ENCODE peak calls at places on chromosomes 16 and 17, in nine cellular contexts. One of them, this sample, is unnamed.

GRCh38 chr16:48433849-48434530 is 48.8 kb upstream of the SIAH1 start:
- DNase-seq in HepG2: no peak
- DNase-seq in endothelial cell of umbilical vein: no peak
- DNase-seq in sigmoid colon: no peak
- DNase-seq in K562: no peak
- DNase-seq in HL-60: peak; percentile 76
- DNase-seq in prostate gland: no peak
- DNase-seq in HCT116: no peak
- DNase-seq in Panc1: no peak
- DNase-seq in this sample: no peak

GRCh38 chr16:20084624-20085226 is 11.0 kb upstream of the GPR139 start:
- DNase-seq in HepG2: peak; percentile 39
- DNase-seq in endothelial cell of umbilical vein: no peak
- DNase-seq in sigmoid colon: no peak
- DNase-seq in K562: peak; percentile 79
- DNase-seq in HL-60: no peak
- DNase-seq in prostate gland: no peak
- DNase-seq in HCT116: no peak
- DNase-seq in Panc1: no peak
- DNase-seq in this sample: no peak

GRCh38 chr17:2700031-2700490 is 11.5 kb downstream of the CLUH start:
- DNase-seq in HepG2: no peak
- DNase-seq in endothelial cell of umbilical vein: no peak
- DNase-seq in sigmoid colon: peak; percentile 52
- DNase-seq in K562: no peak
- DNase-seq in HL-60: no peak
- DNase-seq in prostate gland: no peak
- DNase-seq in HCT116: no peak
- DNase-seq in Panc1: no peak
- DNase-seq in this sample: peak; percentile 41

GRCh38 chr16:85104821-85105391 is 7.4 kb downstream of the CIBAR2 start:
- DNase-seq in HepG2: no peak
- DNase-seq in endothelial cell of umbilical vein: no peak
- DNase-seq in sigmoid colon: no peak
- DNase-seq in K562: no peak
- DNase-seq in HL-60: peak; percentile 53
- DNase-seq in prostate gland: no peak
- DNase-seq in HCT116: no peak
- DNase-seq in Panc1: no peak
- DNase-seq in this sample: peak; percentile 87

GRCh38 chr17:732788-733720 is 658 bp downstream of the TLCD3A start:
- DNase-seq in HepG2: no peak
- DNase-seq in endothelial cell of umbilical vein: peak; percentile 57
- DNase-seq in sigmoid colon: peak; percentile 75
- DNase-seq in K562: peak; percentile 34
- DNase-seq in HL-60: no peak
- DNase-seq in prostate gland: peak; percentile 48
- DNase-seq in HCT116: no peak
- DNase-seq in Panc1: no peak
- DNase-seq in this sample: peak; percentile 79

GRCh38 chr16:70520612-70521297 is 2.6 kb downstream of the COG4 start:
- DNase-seq in HepG2: no peak
- DNase-seq in endothelial cell of umbilical vein: no peak
- DNase-seq in sigmoid colon: no peak
- DNase-seq in K562: no peak
- DNase-seq in HL-60: peak; percentile 43
- DNase-seq in prostate gland: no peak
- DNase-seq in HCT116: no peak
- DNase-seq in Panc1: no peak
- DNase-seq in this sample: no peak

GRCh38 chr17:40675905-40676304 is 10.9 kb upstream of the KRT222 start:
- DNase-seq in HepG2: no peak
- DNase-seq in endothelial cell of umbilical vein: no peak
- DNase-seq in sigmoid colon: no peak
- DNase-seq in K562: no peak
- DNase-seq in HL-60: peak; percentile 38
- DNase-seq in prostate gland: no peak
- DNase-seq in HCT116: no peak
- DNase-seq in Panc1: no peak
- DNase-seq in this sample: no peak

GRCh38 chr17:49557204-49558024 is 18.3 kb upstream of the NXPH3 start:
- DNase-seq in HepG2: peak; percentile 73
- DNase-seq in endothelial cell of umbilical vein: peak; percentile 50
- DNase-seq in sigmoid colon: peak; percentile 73
- DNase-seq in K562: peak; percentile 60
- DNase-seq in HL-60: peak; percentile 50
- DNase-seq in prostate gland: no peak
- DNase-seq in HCT116: peak; percentile 85
- DNase-seq in Panc1: no peak
- DNase-seq in this sample: peak; percentile 36

GRCh38 chr17:596763-597644 is 117.6 kb downstream of the VPS53 start:
- DNase-seq in HepG2: no peak
- DNase-seq in endothelial cell of umbilical vein: peak; percentile 53
- DNase-seq in sigmoid colon: no peak
- DNase-seq in K562: peak; percentile 15
- DNase-seq in HL-60: no peak
- DNase-seq in prostate gland: no peak
- DNase-seq in HCT116: peak; percentile 75
- DNase-seq in Panc1: no peak
- DNase-seq in this sample: no peak

GRCh38 chr17:79065105-79065670 is 9.4 kb upstream of the ENGASE start:
- DNase-seq in HepG2: peak; percentile 43
- DNase-seq in endothelial cell of umbilical vein: peak; percentile 45
- DNase-seq in sigmoid colon: peak; percentile 63
- DNase-seq in K562: peak; percentile 62
- DNase-seq in HL-60: peak; percentile 50
- DNase-seq in prostate gland: peak; percentile 49
- DNase-seq in HCT116: peak; percentile 52
- DNase-seq in Panc1: no peak
- DNase-seq in this sample: peak; percentile 30

GRCh38 chr17:73544333-73544732 is 99.9 kb downstream of the SDK2 start:
- DNase-seq in HepG2: no peak
- DNase-seq in endothelial cell of umbilical vein: no peak
- DNase-seq in sigmoid colon: no peak
- DNase-seq in K562: no peak
- DNase-seq in HL-60: no peak
- DNase-seq in prostate gland: no peak
- DNase-seq in HCT116: no peak
- DNase-seq in Panc1: no peak
- DNase-seq in this sample: no peak

GRCh38 chr16:86531193-86531550 is 20.8 kb downstream of the FOXF1 start:
- DNase-seq in HepG2: no peak
- DNase-seq in endothelial cell of umbilical vein: no peak
- DNase-seq in sigmoid colon: peak; percentile 93
- DNase-seq in K562: no peak
- DNase-seq in HL-60: no peak
- DNase-seq in prostate gland: no peak
- DNase-seq in HCT116: no peak
- DNase-seq in Panc1: no peak
- DNase-seq in this sample: no peak

GRCh38 chr17:46124695-46125592 is 68.3 kb downstream of the KANSL1 start:
- DNase-seq in HepG2: no peak
- DNase-seq in endothelial cell of umbilical vein: no peak
- DNase-seq in sigmoid colon: no peak
- DNase-seq in K562: no peak
- DNase-seq in HL-60: no peak
- DNase-seq in prostate gland: no peak
- DNase-seq in HCT116: no peak
- DNase-seq in Panc1: no peak
- DNase-seq in this sample: no peak

GRCh38 chr17:38617967-38618760 is 12.4 kb upstream of the SRCIN1 start:
- DNase-seq in HepG2: peak; percentile 64
- DNase-seq in endothelial cell of umbilical vein: no peak
- DNase-seq in sigmoid colon: no peak
- DNase-seq in K562: no peak
- DNase-seq in HL-60: no peak
- DNase-seq in prostate gland: no peak
- DNase-seq in HCT116: no peak
- DNase-seq in Panc1: no peak
- DNase-seq in this sample: peak; percentile 9

GRCh38 chr16:50718761-50719400 is 23.0 kb upstream of the CYLD start:
- DNase-seq in HepG2: no peak
- DNase-seq in endothelial cell of umbilical vein: no peak
- DNase-seq in sigmoid colon: peak; percentile 43
- DNase-seq in K562: no peak
- DNase-seq in HL-60: no peak
- DNase-seq in prostate gland: peak; percentile 62
- DNase-seq in HCT116: no peak
- DNase-seq in Panc1: no peak
- DNase-seq in this sample: no peak

GRCh38 chr17:40309031-40309937 is at the start of gene RARA:
- DNase-seq in HepG2: peak; percentile 51
- DNase-seq in endothelial cell of umbilical vein: no peak
- DNase-seq in sigmoid colon: peak; percentile 80
- DNase-seq in K562: peak; percentile 58
- DNase-seq in HL-60: peak; percentile 45
- DNase-seq in prostate gland: no peak
- DNase-seq in HCT116: no peak
- DNase-seq in Panc1: no peak
- DNase-seq in this sample: peak; percentile 87

GRCh38 chr17:12536472-12536871 is 129.2 kb upstream of the MYOCD start:
- DNase-seq in HepG2: no peak
- DNase-seq in endothelial cell of umbilical vein: no peak
- DNase-seq in sigmoid colon: no peak
- DNase-seq in K562: no peak
- DNase-seq in HL-60: no peak
- DNase-seq in prostate gland: no peak
- DNase-seq in HCT116: no peak
- DNase-seq in Panc1: no peak
- DNase-seq in this sample: no peak

GRCh38 chr16:67723151-67723915 is 4.2 kb upstream of the GFOD2 start:
- DNase-seq in HepG2: no peak
- DNase-seq in endothelial cell of umbilical vein: no peak
- DNase-seq in sigmoid colon: peak; percentile 30
- DNase-seq in K562: no peak
- DNase-seq in HL-60: no peak
- DNase-seq in prostate gland: no peak
- DNase-seq in HCT116: no peak
- DNase-seq in Panc1: no peak
- DNase-seq in this sample: peak; percentile 41

GRCh38 chr17:50916026-50916707 is 50.0 kb upstream of the TOB1 start:
- DNase-seq in HepG2: no peak
- DNase-seq in endothelial cell of umbilical vein: no peak
- DNase-seq in sigmoid colon: no peak
- DNase-seq in K562: no peak
- DNase-seq in HL-60: no peak
- DNase-seq in prostate gland: no peak
- DNase-seq in HCT116: no peak
- DNase-seq in Panc1: no peak
- DNase-seq in this sample: no peak
- H3K27ac ChIP-seq in HepG2: peak overlapping the region; percentile 77
- H3K27ac ChIP-seq in endothelial cell of umbilical vein: no peak overlapping the region
- H3K27ac ChIP-seq in sigmoid colon: no peak overlapping the region
- H3K27ac ChIP-seq in K562: no peak overlapping the region
- H3K27ac ChIP-seq in HL-60: no peak overlapping the region
- H3K27ac ChIP-seq in prostate gland: peak overlapping the region; percentile 73
- H3K27ac ChIP-seq in HCT116: no peak overlapping the region
- H3K27ac ChIP-seq in Panc1: peak overlapping the region; percentile 53
- H3K27ac ChIP-seq in this sample: no peak overlapping the region

GRCh38 chr16:54066451-54067056 is 220.0 kb downstream of the IRX3 start:
- DNase-seq in HepG2: peak; percentile 39
- DNase-seq in endothelial cell of umbilical vein: peak; percentile 20
- DNase-seq in sigmoid colon: no peak
- DNase-seq in K562: no peak
- DNase-seq in HL-60: no peak
- DNase-seq in prostate gland: no peak
- DNase-seq in HCT116: no peak
- DNase-seq in Panc1: no peak
- DNase-seq in this sample: no peak
- TF ChIP-seq POLR2AphosphoS5 in HepG2: no peak
- TF ChIP-seq POLR2AphosphoS5 in endothelial cell of umbilical vein: no peak
- TF ChIP-seq POLR2AphosphoS5 in sigmoid colon: no peak
- TF ChIP-seq POLR2AphosphoS5 in K562: no peak
- TF ChIP-seq POLR2AphosphoS5 in HL-60: no peak
- TF ChIP-seq POLR2AphosphoS5 in prostate gland: no peak
- TF ChIP-seq POLR2AphosphoS5 in HCT116: no peak
- TF ChIP-seq POLR2AphosphoS5 in Panc1: no peak
- TF ChIP-seq POLR2AphosphoS5 in this sample: no peak

GRCh38 chr16:81817296-81817695 is 38.2 kb downstream of the PLCG2 start:
- DNase-seq in HepG2: no peak
- DNase-seq in endothelial cell of umbilical vein: no peak
- DNase-seq in sigmoid colon: no peak
- DNase-seq in K562: no peak
- DNase-seq in HL-60: no peak
- DNase-seq in prostate gland: no peak
- DNase-seq in HCT116: no peak
- DNase-seq in Panc1: no peak
- DNase-seq in this sample: no peak
- H3K4me3 ChIP-seq in HepG2: no peak overlapping the region
- H3K4me3 ChIP-seq in endothelial cell of umbilical vein: no peak overlapping the region
- H3K4me3 ChIP-seq in sigmoid colon: no peak overlapping the region
- H3K4me3 ChIP-seq in K562: no peak overlapping the region
- H3K4me3 ChIP-seq in HL-60: no peak overlapping the region
- H3K4me3 ChIP-seq in prostate gland: no peak overlapping the region
- H3K4me3 ChIP-seq in HCT116: no peak overlapping the region
- H3K4me3 ChIP-seq in Panc1: no peak overlapping the region
- H3K4me3 ChIP-seq in this sample: no peak overlapping the region

GRCh38 chr17:7851438-7852261 is 3.2 kb upstream of the TMEM88 start:
- DNase-seq in HepG2: peak; percentile 64
- DNase-seq in endothelial cell of umbilical vein: peak; percentile 88
- DNase-seq in sigmoid colon: peak; percentile 95
- DNase-seq in K562: peak; percentile 55
- DNase-seq in HL-60: peak; percentile 81
- DNase-seq in prostate gland: peak; percentile 90
- DNase-seq in HCT116: no peak
- DNase-seq in Panc1: no peak
- DNase-seq in this sample: peak; percentile 98
- H3K27ac ChIP-seq in HepG2: no peak overlapping the region
- H3K27ac ChIP-seq in endothelial cell of umbilical vein: no peak overlapping the region
- H3K27ac ChIP-seq in sigmoid colon: peak overlapping the region; percentile 33
- H3K27ac ChIP-seq in K562: no peak overlapping the region
- H3K27ac ChIP-seq in HL-60: no peak overlapping the region
- H3K27ac ChIP-seq in prostate gland: peak overlapping the region; percentile 27
- H3K27ac ChIP-seq in HCT116: peak overlapping the region; percentile 68
- H3K27ac ChIP-seq in Panc1: no peak overlapping the region
- H3K27ac ChIP-seq in this sample: peak overlapping the region; percentile 61

GRCh38 chr16:74320707-74321106 is 24.1 kb downstream of the PSMD7 start:
- DNase-seq in HepG2: no peak
- DNase-seq in endothelial cell of umbilical vein: no peak
- DNase-seq in sigmoid colon: no peak
- DNase-seq in K562: no peak
- DNase-seq in HL-60: no peak
- DNase-seq in prostate gland: no peak
- DNase-seq in HCT116: no peak
- DNase-seq in Panc1: no peak
- DNase-seq in this sample: no peak
- TF ChIP-seq POLR2AphosphoS5 in HepG2: no peak
- TF ChIP-seq POLR2AphosphoS5 in endothelial cell of umbilical vein: no peak
- TF ChIP-seq POLR2AphosphoS5 in sigmoid colon: no peak
- TF ChIP-seq POLR2AphosphoS5 in K562: no peak
- TF ChIP-seq POLR2AphosphoS5 in HL-60: no peak
- TF ChIP-seq POLR2AphosphoS5 in prostate gland: no peak
- TF ChIP-seq POLR2AphosphoS5 in HCT116: no peak
- TF ChIP-seq POLR2AphosphoS5 in Panc1: no peak
- TF ChIP-seq POLR2AphosphoS5 in this sample: peak; percentile 52

GRCh38 chr16:66551362-66551761 is 1.0 kb upstream of the CKLF start:
- DNase-seq in HepG2: peak; percentile 78
- DNase-seq in endothelial cell of umbilical vein: peak; percentile 24
- DNase-seq in sigmoid colon: no peak
- DNase-seq in K562: peak; percentile 74
- DNase-seq in HL-60: peak; percentile 82
- DNase-seq in prostate gland: no peak
- DNase-seq in HCT116: peak; percentile 36
- DNase-seq in Panc1: no peak
- DNase-seq in this sample: peak; percentile 85
- H3K4me3 ChIP-seq in HepG2: peak overlapping the region; percentile 79
- H3K4me3 ChIP-seq in endothelial cell of umbilical vein: no peak overlapping the region
- H3K4me3 ChIP-seq in sigmoid colon: no peak overlapping the region
- H3K4me3 ChIP-seq in K562: no peak overlapping the region
- H3K4me3 ChIP-seq in HL-60: no peak overlapping the region
- H3K4me3 ChIP-seq in prostate gland: no peak overlapping the region
- H3K4me3 ChIP-seq in HCT116: peak overlapping the region; percentile 69
- H3K4me3 ChIP-seq in Panc1: no peak overlapping the region
- H3K4me3 ChIP-seq in this sample: peak overlapping the region; percentile 84

GRCh38 chr17:31488264-31488981 is 96.9 kb downstream of the RAB11FIP4 start:
- DNase-seq in HepG2: no peak
- DNase-seq in endothelial cell of umbilical vein: no peak
- DNase-seq in sigmoid colon: no peak
- DNase-seq in K562: no peak
- DNase-seq in HL-60: no peak
- DNase-seq in prostate gland: no peak
- DNase-seq in HCT116: no peak
- DNase-seq in Panc1: no peak
- DNase-seq in this sample: peak; percentile 90
- H3K27ac ChIP-seq in HepG2: peak overlapping the region; percentile 63
- H3K27ac ChIP-seq in endothelial cell of umbilical vein: no peak overlapping the region
- H3K27ac ChIP-seq in sigmoid colon: peak overlapping the region; percentile 12
- H3K27ac ChIP-seq in K562: peak overlapping the region; percentile 53
- H3K27ac ChIP-seq in HL-60: no peak overlapping the region
- H3K27ac ChIP-seq in prostate gland: peak overlapping the region; percentile 66
- H3K27ac ChIP-seq in HCT116: peak overlapping the region; percentile 64
- H3K27ac ChIP-seq in Panc1: no peak overlapping the region
- H3K27ac ChIP-seq in this sample: peak overlapping the region; percentile 80